ENCODE peak calls at places on chromosomes 6 and 20, in nine cellular contexts. D, H, Z, P, L, W, I, V and O are unnamed samples. For H3K4me1 and H3K36me3, the result is how much of the 10 kb centered on the place peaks cover.

GRCh38 chr6:122624853-122625252 is 14.6 kb downstream of the PKIB start:
- DNase-seq in D (no peak), H (no peak), Z (no peak), P (no peak), L (no peak), W (no peak), I (no peak), V (no peak), O (no peak)

GRCh38 chr6:170080169-170080827 is 210.6 kb downstream of the DLL1 start:
- DNase-seq in D (no peak), H (no peak), Z (no peak), P (no peak), L (no peak), W (no peak), I (no peak), V (peak), O (no peak)

GRCh38 chr20:2455771-2456497 is 14.7 kb downstream of the SNRPB start:
- DNase-seq in D (no peak), H (no peak), Z (no peak), P (no peak), L (no peak), W (no peak), I (no peak), V (no peak), O (no peak)

GRCh38 chr20:33042430-33042829 is 11.0 kb downstream of the BPIFB6 start:
- DNase-seq in D (no peak), H (no peak), Z (no peak), P (no peak), L (no peak), W (no peak), I (no peak), V (no peak), O (no peak)

GRCh38 chr6:106749611-106750010 is 120.2 kb downstream of the QRSL1 start:
- DNase-seq in D (no peak), H (no peak), Z (no peak), P (no peak), L (no peak), W (peak), I (no peak), V (no peak), O (peak)

GRCh38 chr6:37456816-37457560 is 24.0 kb downstream of the CMTR1 start:
- DNase-seq in D (peak), H (no peak), Z (peak), P (no peak), L (no peak), W (no peak), I (no peak), V (no peak), O (peak)

GRCh38 chr6:27854421-27854820 is 57.8 kb downstream of the OR2B2 start:
- DNase-seq in D (no peak), H (no peak), Z (no peak), P (no peak), L (no peak), W (no peak), I (no peak), V (no peak), O (no peak)

GRCh38 chr6:109236140-109237081 is 141.1 kb downstream of the CEP57L1 start:
- DNase-seq in D (no peak), H (peak), Z (no peak), P (no peak), L (peak), W (peak), I (no peak), V (no peak), O (no peak)

GRCh38 chr6:159008656-159009288 is 8.8 kb upstream of the RSPH3 start:
- DNase-seq in D (no peak), H (no peak), Z (no peak), P (peak), L (no peak), W (peak), I (no peak), V (no peak), O (peak)

GRCh38 chr6:93272201-93272600 is 147.2 kb downstream of the EPHA7 start:
- DNase-seq in D (no peak), H (no peak), Z (no peak), P (no peak), L (no peak), W (no peak), I (no peak), V (no peak), O (no peak)

GRCh38 chr20:46520976-46521579 is 7.7 kb upstream of the ZNF334 start:
- DNase-seq in D (no peak), H (peak), Z (peak), P (peak), L (peak), W (peak), I (peak), V (no peak), O (peak)

GRCh38 chr20:20814685-20815084 is 102.2 kb upstream of the RALGAPA2 start:
- DNase-seq in D (no peak), H (no peak), Z (no peak), P (no peak), L (no peak), W (peak), I (no peak), V (no peak), O (no peak)

GRCh38 chr6:104940881-104941693 is 15.8 kb upstream of the LIN28B start:
- DNase-seq in D (no peak), H (peak), Z (no peak), P (peak), L (no peak), W (peak), I (peak), V (no peak), O (peak)

GRCh38 chr6:11770546-11771466 is 7.8 kb downstream of the ADTRP start:
- DNase-seq in D (peak), H (peak), Z (peak), P (no peak), L (peak), W (peak), I (peak), V (peak), O (peak)

GRCh38 chr6:159815410-159815809 is 15.3 kb downstream of the PNLDC1 start:
- DNase-seq in D (no peak), H (peak), Z (no peak), P (no peak), L (no peak), W (peak), I (no peak), V (no peak), O (no peak)

GRCh38 chr20:31956556-31957220 is 4.8 kb upstream of the PDRG1 start:
- DNase-seq in D (no peak), H (no peak), Z (no peak), P (no peak), L (no peak), W (no peak), I (no peak), V (no peak), O (no peak)

GRCh38 chr6:69007781-69008180 is 372.7 kb downstream of the ADGRB3 start:
- DNase-seq in D (no peak), H (no peak), Z (no peak), P (no peak), L (no peak), W (no peak), I (no peak), V (no peak), O (no peak)

GRCh38 chr6:4583026-4583425 is 193.2 kb upstream of the CDYL start:
- DNase-seq in D (no peak), H (no peak), Z (no peak), P (no peak), L (no peak), W (no peak), I (no peak), V (no peak), O (no peak)

GRCh38 chr20:1319051-1319450 is 9.9 kb downstream of the SDCBP2 start:
- DNase-seq in D (no peak), H (no peak), Z (peak), P (no peak), L (no peak), W (no peak), I (no peak), V (no peak), O (no peak)

GRCh38 chr6:124881898-124882579 is 80.2 kb upstream of the RNF217 start:
- DNase-seq in D (no peak), H (peak), Z (no peak), P (no peak), L (no peak), W (peak), I (no peak), V (no peak), O (peak)

GRCh38 chr20:37243076-37243936 is 18.3 kb downstream of the GHRH start:
- DNase-seq in D (no peak), H (peak), Z (no peak), P (no peak), L (no peak), W (peak), I (no peak), V (no peak), O (no peak)

GRCh38 chr6:127589135-127589534 is 12.2 kb downstream of the C6orf58 start:
- DNase-seq in D (no peak), H (no peak), Z (no peak), P (no peak), L (no peak), W (no peak), I (no peak), V (no peak), O (no peak)

DNA sequence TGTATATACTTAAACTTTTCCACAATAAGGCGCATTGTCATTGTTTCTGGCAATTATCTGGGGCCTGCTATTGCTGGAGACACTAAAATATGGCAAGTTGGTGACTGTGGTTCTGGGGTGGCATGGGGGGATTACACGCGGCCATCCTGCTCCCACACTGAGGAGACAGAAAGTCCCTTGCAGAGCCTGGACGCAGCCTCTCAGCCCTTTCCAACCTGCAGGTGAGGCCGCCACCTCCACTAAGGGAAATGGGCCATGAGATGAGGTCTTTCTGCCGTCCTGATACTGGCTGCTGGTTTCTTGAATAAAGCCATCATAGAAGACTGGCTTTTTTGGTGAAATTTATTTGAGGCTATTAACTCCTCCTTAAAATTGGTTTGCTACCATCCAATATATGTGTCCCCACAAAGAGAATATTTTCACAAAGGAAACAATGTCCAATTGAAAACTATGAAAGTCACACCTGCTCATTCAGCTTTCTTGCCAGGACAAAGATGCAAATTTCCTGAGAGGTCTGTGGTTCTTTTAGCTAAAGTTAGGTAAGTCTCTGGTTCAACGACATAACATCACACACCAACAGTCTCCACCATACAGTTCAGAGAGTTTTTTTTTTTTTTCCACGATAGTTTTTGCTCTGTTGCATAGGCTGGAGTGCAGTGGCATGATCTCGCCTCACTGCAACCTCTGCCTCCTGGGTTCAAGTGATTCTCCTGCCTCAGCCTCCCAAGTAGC is 13.0 kb downstream of the TXNDC5 start:
- DNase-seq in D (no peak), H (no peak), Z (no peak), P (no peak), L (no peak), W (no peak), I (no peak), V (no peak), O (no peak)
- H3K4me1 ChIP-seq in D (under half), H (under half), Z (under half), P (under half), L (under half), W (under half), I (under half), V (under half), O (under half)

GRCh38 chr20:50948132-50948785 is 10.1 kb downstream of the DPM1 start:
- DNase-seq in D (no peak), H (no peak), Z (no peak), P (no peak), L (no peak), W (no peak), I (no peak), V (no peak), O (no peak)
- H3K36me3 ChIP-seq in D (under half), H (half or more), Z (under half), P (half or more), L (under half), W (under half), I (half or more), V (half or more), O (half or more)

GRCh38 chr20:23086056-23086551 is at the start of gene CD93:
- DNase-seq in D (peak), H (no peak), Z (peak), P (no peak), L (peak), W (no peak), I (no peak), V (peak), O (peak)
- H3K4me1 ChIP-seq in D (under half), H (under half), Z (under half), P (under half), L (under half), W (under half), I (under half), V (under half), O (under half)

GRCh38 chr6:136607204-136607931 is 57.1 kb upstream of the MAP7 start:
- DNase-seq in D (no peak), H (no peak), Z (no peak), P (no peak), L (peak), W (no peak), I (no peak), V (no peak), O (peak)

GRCh38 chr6:136611133-136611532 is 60.9 kb upstream of the MAP7 start:
- DNase-seq in D (no peak), H (no peak), Z (no peak), P (no peak), L (no peak), W (peak), I (no peak), V (no peak), O (no peak)

GRCh38 chr6:136609878-136610706 is 59.9 kb upstream of the MAP7 start:
- DNase-seq in D (no peak), H (no peak), Z (peak), P (no peak), L (peak), W (peak), I (no peak), V (peak), O (peak)

GRCh38 chr6:136607932-136608772 is 57.9 kb upstream of the MAP7 start:
- DNase-seq in D (peak), H (peak), Z (peak), P (peak), L (peak), W (peak), I (peak), V (peak), O (peak)

GRCh38 chr6:136608991-136609390 is 58.8 kb upstream of the MAP7 start:
- DNase-seq in D (no peak), H (no peak), Z (no peak), P (no peak), L (no peak), W (no peak), I (no peak), V (no peak), O (peak)
- H3K36me3 ChIP-seq in D (under half), H (under half), Z (under half), P (under half), L (under half), W (under half), I (under half), V (under half), O (under half)

GRCh38 chr6:41719796-41720620 is 15.4 kb downstream of the TFEB start:
- DNase-seq in D (no peak), H (no peak), Z (no peak), P (no peak), L (no peak), W (no peak), I (no peak), V (no peak), O (no peak)

GRCh38 chr6:41723178-41723935 is 12.1 kb downstream of the TFEB start:
- DNase-seq in D (no peak), H (peak), Z (peak), P (no peak), L (peak), W (peak), I (peak), V (peak), O (peak)

GRCh38 chr6:41718828-41719227 is 16.6 kb downstream of the TFEB start:
- DNase-seq in D (no peak), H (no peak), Z (no peak), P (no peak), L (no peak), W (no peak), I (no peak), V (no peak), O (no peak)

GRCh38 chr6:41721396-41721795 is 14.0 kb downstream of the TFEB start:
- DNase-seq in D (no peak), H (no peak), Z (no peak), P (no peak), L (no peak), W (no peak), I (no peak), V (no peak), O (no peak)

GRCh38 chr6:41720783-41721182 is 14.6 kb downstream of the TFEB start:
- DNase-seq in D (no peak), H (no peak), Z (no peak), P (no peak), L (no peak), W (no peak), I (no peak), V (no peak), O (no peak)
- H3K4me1 ChIP-seq in D (under half), H (under half), Z (under half), P (under half), L (under half), W (under half), I (half or more), V (under half), O (under half)

DNA sequence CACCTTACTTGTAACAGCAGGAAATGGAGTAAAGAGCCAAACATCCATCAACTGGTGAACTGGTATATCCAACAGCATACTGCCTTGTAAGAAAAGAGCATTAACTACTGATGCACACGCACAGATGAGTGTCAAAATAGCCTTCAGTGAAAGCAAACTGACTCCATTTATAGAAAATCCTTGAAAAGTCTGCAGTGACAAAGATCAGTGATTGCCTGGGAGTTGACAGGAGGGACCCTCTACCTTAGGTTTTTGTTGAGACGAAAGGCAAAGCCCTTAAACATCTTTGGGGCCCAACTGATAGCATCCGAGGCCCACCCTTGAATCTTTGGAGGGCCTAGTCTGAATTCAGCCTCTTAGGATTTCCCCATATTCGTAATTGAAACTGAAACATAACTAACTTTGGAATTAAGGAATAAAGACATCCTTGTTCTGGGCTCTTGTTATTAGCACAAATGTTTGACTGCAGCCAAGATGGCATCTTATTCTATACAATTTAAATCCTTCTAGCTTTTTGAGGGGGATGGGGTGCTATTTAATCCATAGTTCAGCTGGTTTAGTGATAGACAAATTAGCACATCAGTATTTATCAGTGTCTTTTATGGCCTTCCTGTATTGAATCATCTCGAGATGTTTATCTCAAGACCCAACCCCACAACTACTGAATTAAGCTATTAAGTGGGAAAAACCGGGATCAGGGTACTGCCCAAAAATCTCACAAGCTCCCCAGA is 13.0 kb downstream of the FBXO5 start:
- DNase-seq in D (no peak), H (no peak), Z (no peak), P (no peak), L (no peak), W (no peak), I (no peak), V (no peak), O (no peak)
- H3K36me3 ChIP-seq in D (under half), H (half or more), Z (under half), P (under half), L (under half), W (under half), I (under half), V (under half), O (under half)

DNA sequence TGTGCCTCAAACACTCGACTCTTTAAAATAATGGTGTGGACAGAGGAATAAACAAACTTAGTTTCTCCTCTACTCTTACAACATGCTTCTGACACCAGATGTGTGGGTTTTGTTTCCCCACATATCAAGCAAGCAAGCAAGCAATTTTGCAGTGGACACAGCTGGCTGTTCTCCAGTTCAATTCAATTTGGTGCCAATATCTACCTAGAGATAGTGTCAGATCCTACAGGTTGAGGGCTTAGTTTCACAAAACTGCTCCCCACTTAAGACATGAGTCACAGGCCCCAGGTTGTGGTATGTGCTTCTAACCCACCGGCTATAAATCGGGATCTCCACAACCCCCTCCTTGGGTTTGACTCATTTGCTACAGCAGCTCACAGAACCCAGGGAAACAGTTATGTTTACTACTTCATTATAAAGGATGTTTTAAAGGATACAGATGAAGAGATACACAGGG is 131.4 kb upstream of the TRAF3IP2 start:
- DNase-seq in D (no peak), H (no peak), Z (no peak), P (no peak), L (no peak), W (no peak), I (no peak), V (no peak), O (peak)
- H3K4me1 ChIP-seq in D (under half), H (under half), Z (under half), P (half or more), L (under half), W (under half), I (under half), V (under half), O (under half)

DNA sequence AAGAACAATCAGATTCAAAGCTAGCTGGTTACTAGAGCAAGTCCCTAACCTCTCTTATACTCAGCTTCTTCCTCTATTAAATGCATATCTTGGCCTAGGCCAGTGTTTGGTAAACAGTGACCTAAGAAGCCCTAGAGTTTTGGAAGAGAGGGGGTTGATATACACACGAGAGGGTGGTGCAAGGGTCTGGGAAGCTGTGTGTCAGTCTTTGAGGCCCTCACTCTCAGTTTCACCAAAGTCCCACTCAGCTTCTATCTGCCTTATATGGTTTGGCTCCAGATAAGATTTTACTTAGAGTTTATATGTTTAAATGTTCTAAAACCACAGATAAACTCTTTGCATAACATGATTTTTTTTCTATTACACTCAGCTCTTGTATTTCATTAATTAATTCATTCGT is 526.1 kb upstream of the BTBD3 start:
- DNase-seq in D (no peak), H (no peak), Z (no peak), P (no peak), L (no peak), W (no peak), I (no peak), V (no peak), O (no peak)
- H3K36me3 ChIP-seq in D (under half), H (under half), Z (under half), P (under half), L (under half), W (under half), I (under half), V (under half), O (under half)